ENCODE peak calls at places on chromosome 21, in five cellular contexts. O is HFF-Myc, K is heart left ventricle, J is foreskin fibroblast, L is osteocyte. N is an unnamed sample.

GRCh38 chr21:33377221-33377620 is 26.0 kb upstream of the IFNGR2 start:
- DNase-seq in K (no peak), O (no peak), L (no peak), J (no peak), N (no peak)

GRCh38 chr21:28632718-28633408 is 359.8 kb downstream of the LTN1 start:
- DNase-seq in J (peak), O (peak), K (no peak), L (no peak), N (peak)

GRCh38 chr21:37273911-37274690 is 7.0 kb upstream of the VPS26C start:
- DNase-seq in L (no peak), K (no peak), O (no peak), J (no peak), N (no peak)

GRCh38 chr21:28018741-28019669 is 973.7 kb downstream of the LTN1 start:
- DNase-seq in O (no peak), L (no peak), J (peak), K (no peak), N (no peak)

GRCh38 chr21:26840206-26840605 is 5.0 kb downstream of the ADAMTS1 start:
- DNase-seq in O (no peak), J (no peak), K (no peak), L (no peak), N (no peak)

GRCh38 chr21:26972131-26972707 is 5.3 kb upstream of the ADAMTS5 start:
- DNase-seq in O (no peak), J (no peak), K (no peak), L (no peak), N (no peak)

GRCh38 chr21:21165063-21165645 is 166.9 kb downstream of the NCAM2 start:
- DNase-seq in K (peak), J (peak), O (peak), L (no peak), N (peak)

GRCh38 chr21:33712022-33712803 is 69.9 kb downstream of the ITSN1 start:
- DNase-seq in K (no peak), J (no peak), O (no peak), L (no peak), N (no peak)

GRCh38 chr21:33135925-33136324 is 66.0 kb downstream of the OLIG1 start:
- DNase-seq in K (no peak), J (no peak), O (no peak), L (no peak), N (no peak)

GRCh38 chr21:26761174-26761915 is 83.9 kb downstream of the ADAMTS1 start:
- DNase-seq in O (no peak), L (no peak), J (no peak), K (no peak), N (no peak)

GRCh38 chr21:42781150-42781980 is 98.0 kb downstream of the WDR4 start:
- DNase-seq in O (no peak), L (no peak), K (no peak), J (peak), N (no peak)

GRCh38 chr21:25342811-25343210 is 264.5 kb downstream of the MRPL39 start:
- DNase-seq in L (no peak), K (no peak), O (no peak), J (peak), N (peak)

GRCh38 chr21:36964832-36965719 is 1.4 kb downstream of the HLCS start:
- DNase-seq in O (no peak), K (no peak), L (no peak), J (no peak), N (no peak)

GRCh38 chr21:41640756-41641509 is 125.9 kb downstream of the RIPK4 start:
- DNase-seq in J (peak), O (no peak), L (no peak), K (no peak), N (peak)

GRCh38 chr21:46605759-46606426 is 1.0 kb upstream of the S100B start:
- DNase-seq in K (peak), O (no peak), L (no peak), J (no peak), N (no peak)

GRCh38 chr21:42553435-42553834 is 39.8 kb downstream of the SLC37A1 start:
- DNase-seq in L (no peak), J (no peak), K (no peak), O (no peak), N (no peak)

GRCh38 chr21:27570306-27570868 is 603.5 kb upstream of the ADAMTS5 start:
- DNase-seq in J (peak), K (peak), L (peak), O (no peak), N (peak)

GRCh38 chr21:35395728-35396127 is 346.6 kb upstream of the RUNX1 start:
- DNase-seq in O (no peak), J (peak), K (no peak), L (no peak), N (peak)

GRCh38 chr21:34351786-34352241 is 12.0 kb upstream of the KCNE2 start:
- DNase-seq in L (no peak), J (peak), O (no peak), K (peak), N (peak)

GRCh38 chr21:37061926-37062591 is 10.8 kb downstream of the PIGP start:
- DNase-seq in J (no peak), L (no peak), O (no peak), K (no peak), N (peak)

DNA sequence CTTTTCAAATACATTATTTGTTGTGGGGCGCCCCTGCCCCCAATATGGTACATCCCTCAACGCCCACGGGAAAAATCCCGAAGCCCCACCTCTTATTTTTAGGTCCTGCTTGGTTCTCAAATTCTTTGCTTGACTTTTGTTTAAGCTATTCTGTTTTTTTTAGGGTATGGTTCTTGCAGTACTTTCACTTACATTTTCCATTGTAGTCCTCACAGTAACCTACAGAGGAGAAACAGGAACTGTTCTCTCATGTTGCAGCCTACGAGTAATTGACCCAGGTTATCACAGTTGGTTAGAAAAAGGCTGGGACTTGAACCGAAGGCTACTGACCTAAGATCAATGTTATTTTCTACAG is 699 bp upstream of the C21orf91 start:
- DNase-seq in L (no peak), O (peak), K (no peak), J (no peak), N (no peak)
- TF ChIP-seq CTCF in L (no peak), O (no peak), K (no peak), J (no peak), N (no peak)

DNA sequence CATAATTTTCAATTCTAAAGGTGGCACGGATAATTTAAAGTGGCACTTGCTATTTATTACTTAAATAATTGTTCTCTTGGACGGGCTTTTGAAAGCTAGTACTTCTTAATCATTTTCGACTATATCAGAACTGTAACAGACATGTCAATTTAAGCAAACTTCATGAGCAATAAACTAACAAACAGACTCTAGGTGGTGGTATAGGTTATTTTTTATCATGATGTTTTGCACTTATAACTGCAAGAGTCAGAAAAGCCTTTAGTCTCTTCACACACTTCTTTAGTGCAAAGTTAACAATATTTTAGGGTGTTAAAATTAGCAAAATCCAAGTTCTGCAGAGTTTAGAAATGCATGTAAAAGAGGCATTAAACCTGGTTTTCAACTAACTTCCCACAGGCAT is 2.2 kb downstream of the NRIP1 start:
- DNase-seq in J (peak), O (no peak), K (no peak), L (no peak), N (peak)
- TF ChIP-seq CTCF in J (no peak), O (no peak), K (peak), L (peak), N (peak)

DNA sequence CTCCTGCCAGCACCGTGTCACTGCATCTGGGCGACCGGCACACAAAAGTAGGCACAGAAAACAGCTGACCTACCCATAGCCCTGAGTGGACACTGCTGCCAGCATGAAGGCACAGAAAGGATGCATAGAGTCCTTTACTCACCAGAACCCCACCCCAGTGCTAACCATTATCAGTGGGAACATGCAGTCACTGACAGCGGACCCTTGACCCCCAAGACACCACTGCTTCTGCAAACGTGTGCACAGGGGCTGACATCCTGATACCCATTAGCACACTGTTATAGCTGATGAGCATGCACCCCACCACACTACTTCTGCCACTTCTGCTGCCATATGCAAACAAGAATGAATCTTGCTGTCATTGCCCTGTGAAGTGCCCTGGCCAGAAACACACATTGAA is 953.0 kb upstream of the NCAM2 start:
- DNase-seq in J (no peak), K (no peak), L (no peak), O (no peak), N (no peak)
- TF ChIP-seq CTCF in J (no peak), K (no peak), L (no peak), O (no peak), N (no peak)

GRCh38 chr21:38352536-38353219 is 95.9 kb downstream of the KCNJ15 start:
- DNase-seq in K (peak), O (peak), L (peak), J (peak), N (peak)
- TF ChIP-seq CTCF in K (peak), O (peak), L (peak), J (peak), N (peak)

GRCh38 chr21:40210251-40210650 is 343.0 kb downstream of the PCP4 start:
- DNase-seq in J (no peak), L (no peak), O (no peak), K (no peak), N (no peak)
- TF ChIP-seq CTCF in J (no peak), L (no peak), O (no peak), K (no peak), N (no peak)

GRCh38 chr21:44437696-44438431 is 17.4 kb upstream of the LRRC3 start:
- DNase-seq in J (no peak), K (no peak), O (no peak), L (no peak), N (no peak)
- TF ChIP-seq CTCF in J (no peak), K (no peak), O (no peak), L (no peak), N (no peak)

GRCh38 chr21:29671728-29672127 is 268.1 kb downstream of the GRIK1 start:
- DNase-seq in O (no peak), J (no peak), L (no peak), K (no peak), N (no peak)
- TF ChIP-seq CTCF in O (no peak), J (no peak), L (no peak), K (no peak), N (no peak)

GRCh38 chr21:45257673-45258341 is 29.9 kb downstream of the POFUT2 start:
- DNase-seq in O (no peak), J (no peak), K (no peak), L (peak), N (peak)

GRCh38 chr21:45255381-45256020 is 32.2 kb downstream of the POFUT2 start:
- DNase-seq in O (no peak), K (no peak), L (no peak), J (no peak), N (no peak)

GRCh38 chr21:45256021-45256911 is 31.4 kb downstream of the POFUT2 start:
- DNase-seq in O (no peak), L (peak), J (no peak), K (no peak), N (no peak)

GRCh38 chr21:45258476-45258875 is 29.2 kb downstream of the POFUT2 start:
- DNase-seq in J (peak), K (no peak), L (peak), O (no peak), N (peak)

GRCh38 chr21:45256912-45257672 is 30.6 kb downstream of the POFUT2 start:
- DNase-seq in L (peak), K (no peak), O (no peak), J (peak), N (no peak)
- TF ChIP-seq CTCF in L (no peak), K (no peak), O (no peak), J (no peak), N (no peak)

DNA sequence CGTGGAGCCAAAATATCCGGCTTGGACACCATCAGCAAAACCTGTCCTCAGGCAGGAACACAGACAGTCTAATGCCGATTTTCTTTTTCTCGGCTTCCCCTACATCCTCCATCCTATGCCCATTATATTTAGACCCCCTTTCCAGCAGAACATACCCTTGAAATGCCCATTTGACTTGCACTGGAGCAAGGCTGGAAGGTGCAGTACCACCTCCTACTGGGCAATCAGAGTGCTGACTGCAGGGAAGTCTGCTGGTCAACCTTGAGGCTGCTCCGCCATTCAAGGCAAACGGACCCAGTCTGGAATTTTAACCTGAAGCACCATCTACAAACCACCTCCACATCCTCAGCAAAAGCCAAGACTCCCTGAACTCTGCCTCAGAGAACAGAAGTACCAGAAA is 79.5 kb downstream of the TIAM1 start:
- DNase-seq in J (no peak), O (no peak), K (no peak), L (no peak), N (no peak)
- TF ChIP-seq CTCF in J (no peak), O (no peak), K (no peak), L (no peak), N (peak)

N was measured in fibroblast of mammary gland.